ENCODE peak calls at places on chromosomes 7 and 10, in six cellular contexts. One of them, this sample, is unnamed.
A peak's percentile ranks its signal among the peaks of the same experiment; 100 is the strongest.

GRCh38 chr10:110411047-110411410 is 86.7 kb upstream of the DUSP5 start:
- DNase-seq in PC-9: peak; percentile 86
- DNase-seq in astrocyte of the spinal cord: peak; percentile 58
- DNase-seq in cardiac fibroblast: peak; percentile 81
- DNase-seq in pancreas: no peak
- DNase-seq in fibroblast of pulmonary artery: peak; percentile 66
- DNase-seq in this sample: peak; percentile 36

GRCh38 chr7:131011437-131011752 is 277.4 kb upstream of the KLF14 start:
- DNase-seq in PC-9: no peak
- DNase-seq in astrocyte of the spinal cord: no peak
- DNase-seq in cardiac fibroblast: no peak
- DNase-seq in pancreas: peak; percentile 37
- DNase-seq in fibroblast of pulmonary artery: no peak
- DNase-seq in this sample: no peak

GRCh38 chr10:96743988-96744585 is 23.8 kb upstream of the PIK3AP1 start:
- DNase-seq in PC-9: no peak
- DNase-seq in astrocyte of the spinal cord: peak; percentile 18
- DNase-seq in cardiac fibroblast: peak; percentile 13
- DNase-seq in pancreas: no peak
- DNase-seq in fibroblast of pulmonary artery: peak; percentile 21
- DNase-seq in this sample: no peak

GRCh38 chr10:62818426-62819011 is 2.4 kb upstream of the EGR2 start:
- DNase-seq in PC-9: no peak
- DNase-seq in astrocyte of the spinal cord: no peak
- DNase-seq in cardiac fibroblast: peak; percentile 42
- DNase-seq in pancreas: peak; percentile 76
- DNase-seq in fibroblast of pulmonary artery: peak; percentile 26
- DNase-seq in this sample: no peak

GRCh38 chr10:119263966-119264621 is 56.7 kb downstream of the GRK5 start:
- DNase-seq in PC-9: no peak
- DNase-seq in astrocyte of the spinal cord: no peak
- DNase-seq in cardiac fibroblast: peak; percentile 61
- DNase-seq in pancreas: no peak
- DNase-seq in fibroblast of pulmonary artery: peak; percentile 38
- DNase-seq in this sample: no peak

GRCh38 chr10:20105931-20106330 is 289.7 kb downstream of the PLXDC2 start:
- DNase-seq in PC-9: no peak
- DNase-seq in astrocyte of the spinal cord: peak; percentile 67
- DNase-seq in cardiac fibroblast: peak; percentile 46
- DNase-seq in pancreas: no peak
- DNase-seq in fibroblast of pulmonary artery: peak; percentile 43
- DNase-seq in this sample: no peak

GRCh38 chr10:122461367-122461728 is at the start of gene HTRA1:
- DNase-seq in PC-9: peak; percentile 61
- DNase-seq in astrocyte of the spinal cord: peak; percentile 59
- DNase-seq in cardiac fibroblast: peak; percentile 83
- DNase-seq in pancreas: peak; percentile 86
- DNase-seq in fibroblast of pulmonary artery: peak; percentile 70
- DNase-seq in this sample: peak; percentile 69

GRCh38 chr7:128347573-128348147 is 4.0 kb upstream of the RBM28 start:
- DNase-seq in PC-9: peak; percentile 62
- DNase-seq in astrocyte of the spinal cord: peak; percentile 39
- DNase-seq in cardiac fibroblast: peak; percentile 66
- DNase-seq in pancreas: no peak
- DNase-seq in fibroblast of pulmonary artery: peak; percentile 67
- DNase-seq in this sample: peak; percentile 63

GRCh38 chr7:36749282-36749960 is 25.1 kb upstream of the AOAH start:
- DNase-seq in PC-9: no peak
- DNase-seq in astrocyte of the spinal cord: peak; percentile 84
- DNase-seq in cardiac fibroblast: peak; percentile 64
- DNase-seq in pancreas: no peak
- DNase-seq in fibroblast of pulmonary artery: peak; percentile 73
- DNase-seq in this sample: peak; percentile 47

GRCh38 chr7:5755704-5756131 is 25.7 kb downstream of the RNF216 start:
- DNase-seq in PC-9: no peak
- DNase-seq in astrocyte of the spinal cord: peak; percentile 56
- DNase-seq in cardiac fibroblast: peak; percentile 83
- DNase-seq in pancreas: no peak
- DNase-seq in fibroblast of pulmonary artery: peak; percentile 88
- DNase-seq in this sample: peak; percentile 38

GRCh38 chr7:120274482-120274881 is 1.5 kb downstream of the KCND2 start:
- DNase-seq in PC-9: no peak
- DNase-seq in astrocyte of the spinal cord: no peak
- DNase-seq in cardiac fibroblast: no peak
- DNase-seq in pancreas: peak; percentile 42
- DNase-seq in fibroblast of pulmonary artery: no peak
- DNase-seq in this sample: no peak
- H3K4me3 ChIP-seq in PC-9: no peak overlapping the region
- H3K4me3 ChIP-seq in astrocyte of the spinal cord: no peak overlapping the region
- H3K4me3 ChIP-seq in cardiac fibroblast: no peak overlapping the region
- H3K4me3 ChIP-seq in pancreas: no peak overlapping the region
- H3K4me3 ChIP-seq in fibroblast of pulmonary artery: no peak overlapping the region
- H3K4me3 ChIP-seq in this sample: no peak overlapping the region

GRCh38 chr7:138564365-138564764 is 104.3 kb downstream of the TRIM24 start:
- DNase-seq in PC-9: peak; percentile 71
- DNase-seq in astrocyte of the spinal cord: no peak
- DNase-seq in cardiac fibroblast: no peak
- DNase-seq in pancreas: no peak
- DNase-seq in fibroblast of pulmonary artery: no peak
- DNase-seq in this sample: peak; percentile 76

GRCh38 chr7:138559448-138559847 is 99.4 kb downstream of the TRIM24 start:
- DNase-seq in PC-9: no peak
- DNase-seq in astrocyte of the spinal cord: no peak
- DNase-seq in cardiac fibroblast: no peak
- DNase-seq in pancreas: no peak
- DNase-seq in fibroblast of pulmonary artery: no peak
- DNase-seq in this sample: no peak

GRCh38 chr7:138565071-138565450 is 105.0 kb downstream of the TRIM24 start:
- DNase-seq in PC-9: no peak
- DNase-seq in astrocyte of the spinal cord: no peak
- DNase-seq in cardiac fibroblast: no peak
- DNase-seq in pancreas: no peak
- DNase-seq in fibroblast of pulmonary artery: no peak
- DNase-seq in this sample: no peak

GRCh38 chr7:138565451-138566114 is 105.5 kb downstream of the TRIM24 start:
- DNase-seq in PC-9: no peak
- DNase-seq in astrocyte of the spinal cord: peak; percentile 22
- DNase-seq in cardiac fibroblast: peak; percentile 91
- DNase-seq in pancreas: no peak
- DNase-seq in fibroblast of pulmonary artery: peak; percentile 95
- DNase-seq in this sample: peak; percentile 82

GRCh38 chr7:138563808-138564207 is 103.7 kb downstream of the TRIM24 start:
- DNase-seq in PC-9: no peak
- DNase-seq in astrocyte of the spinal cord: no peak
- DNase-seq in cardiac fibroblast: no peak
- DNase-seq in pancreas: no peak
- DNase-seq in fibroblast of pulmonary artery: no peak
- DNase-seq in this sample: no peak
- H3K4me3 ChIP-seq in PC-9: peak overlapping the region; percentile 41
- H3K4me3 ChIP-seq in astrocyte of the spinal cord: no peak overlapping the region
- H3K4me3 ChIP-seq in cardiac fibroblast: no peak overlapping the region
- H3K4me3 ChIP-seq in pancreas: no peak overlapping the region
- H3K4me3 ChIP-seq in fibroblast of pulmonary artery: no peak overlapping the region
- H3K4me3 ChIP-seq in this sample: no peak overlapping the region

GRCh38 chr7:91045626-91046025 is 218.6 kb upstream of the FZD1 start:
- DNase-seq in PC-9: no peak
- DNase-seq in astrocyte of the spinal cord: no peak
- DNase-seq in cardiac fibroblast: peak; percentile 11
- DNase-seq in pancreas: no peak
- DNase-seq in fibroblast of pulmonary artery: no peak
- DNase-seq in this sample: no peak

GRCh38 chr7:91043181-91043580 is 221.1 kb upstream of the FZD1 start:
- DNase-seq in PC-9: no peak
- DNase-seq in astrocyte of the spinal cord: no peak
- DNase-seq in cardiac fibroblast: no peak
- DNase-seq in pancreas: no peak
- DNase-seq in fibroblast of pulmonary artery: peak; percentile 21
- DNase-seq in this sample: no peak

GRCh38 chr7:91046322-91047088 is 217.7 kb upstream of the FZD1 start:
- DNase-seq in PC-9: no peak
- DNase-seq in astrocyte of the spinal cord: peak; percentile 16
- DNase-seq in cardiac fibroblast: peak; percentile 41
- DNase-seq in pancreas: no peak
- DNase-seq in fibroblast of pulmonary artery: peak; percentile 21
- DNase-seq in this sample: no peak

GRCh38 chr7:91041901-91042457 is 222.3 kb upstream of the FZD1 start:
- DNase-seq in PC-9: no peak
- DNase-seq in astrocyte of the spinal cord: no peak
- DNase-seq in cardiac fibroblast: no peak
- DNase-seq in pancreas: no peak
- DNase-seq in fibroblast of pulmonary artery: peak; percentile 17
- DNase-seq in this sample: no peak

DNA sequence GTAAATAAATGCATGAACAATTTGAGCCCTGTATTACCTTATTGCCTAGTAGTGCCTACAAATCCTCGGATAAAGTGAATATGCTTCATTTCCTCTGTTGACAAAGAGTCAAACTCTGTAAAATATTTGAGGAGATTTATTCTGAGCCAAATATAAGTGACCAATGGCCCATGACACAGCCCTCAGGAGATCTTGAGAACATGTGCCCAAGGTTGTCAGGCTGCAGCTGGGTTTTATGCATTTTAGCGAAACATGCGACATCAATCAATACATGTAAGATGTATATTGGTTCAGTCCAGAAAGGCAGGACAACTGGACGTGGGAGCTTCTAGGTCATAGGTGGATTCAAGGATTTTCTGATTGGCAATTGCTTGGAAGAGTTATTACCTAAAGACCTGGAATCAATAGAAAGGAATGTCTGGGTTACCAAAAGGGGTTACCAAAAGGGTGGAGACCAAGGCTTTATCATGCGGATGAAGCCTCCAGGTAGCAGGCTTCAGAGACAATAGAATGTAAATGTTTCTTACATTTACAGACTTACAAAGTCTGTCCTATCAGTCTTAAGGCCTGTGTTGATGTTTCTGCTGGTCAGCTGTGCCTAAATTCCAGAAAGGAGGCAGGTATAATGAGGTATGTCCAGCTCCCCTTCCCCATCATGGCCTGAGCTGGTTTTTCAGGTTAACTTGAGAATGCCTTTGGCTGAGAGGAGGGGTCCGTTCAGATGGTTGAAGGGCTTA is 220.1 kb upstream of the FZD1 start:
- DNase-seq in PC-9: no peak
- DNase-seq in astrocyte of the spinal cord: no peak
- DNase-seq in cardiac fibroblast: no peak
- DNase-seq in pancreas: no peak
- DNase-seq in fibroblast of pulmonary artery: no peak
- DNase-seq in this sample: no peak
- H3K4me3 ChIP-seq in PC-9: no peak overlapping the region
- H3K4me3 ChIP-seq in astrocyte of the spinal cord: no peak overlapping the region
- H3K4me3 ChIP-seq in cardiac fibroblast: no peak overlapping the region
- H3K4me3 ChIP-seq in pancreas: no peak overlapping the region
- H3K4me3 ChIP-seq in fibroblast of pulmonary artery: no peak overlapping the region
- H3K4me3 ChIP-seq in this sample: no peak overlapping the region

GRCh38 chr7:76409537-76409936 is at the start of gene SSC4D:
- DNase-seq in PC-9: peak; percentile 38
- DNase-seq in astrocyte of the spinal cord: no peak
- DNase-seq in cardiac fibroblast: no peak
- DNase-seq in pancreas: no peak
- DNase-seq in fibroblast of pulmonary artery: no peak
- DNase-seq in this sample: no peak
- H3K4me3 ChIP-seq in PC-9: no peak within 1 kb of the TSS
- H3K4me3 ChIP-seq in astrocyte of the spinal cord: no peak within 1 kb of the TSS
- H3K4me3 ChIP-seq in cardiac fibroblast: no peak within 1 kb of the TSS
- H3K4me3 ChIP-seq in pancreas: no peak within 1 kb of the TSS
- H3K4me3 ChIP-seq in fibroblast of pulmonary artery: no peak within 1 kb of the TSS
- H3K4me3 ChIP-seq in this sample: no peak within 1 kb of the TSS

DNA sequence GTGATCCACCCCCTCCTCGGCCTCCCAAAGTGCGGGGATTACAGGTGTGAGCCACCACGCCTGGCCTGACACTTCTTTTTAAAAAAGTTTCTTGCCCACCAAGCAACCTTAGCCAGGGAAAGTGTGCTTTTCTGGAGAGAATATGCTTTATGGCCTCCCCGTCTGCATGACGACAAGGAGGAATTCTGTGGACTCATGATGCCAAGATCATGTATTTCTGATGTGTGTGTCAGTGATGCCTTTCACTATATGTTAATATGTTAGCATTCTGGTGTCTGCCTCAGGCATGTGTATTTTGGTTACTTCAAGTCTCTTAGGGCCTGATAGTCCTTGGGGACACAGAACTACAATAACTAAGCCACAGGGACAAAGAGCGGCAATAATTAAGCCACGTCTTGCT is 2.1 kb downstream of the PDSS1 start:
- DNase-seq in PC-9: no peak
- DNase-seq in astrocyte of the spinal cord: no peak
- DNase-seq in cardiac fibroblast: no peak
- DNase-seq in pancreas: no peak
- DNase-seq in fibroblast of pulmonary artery: no peak
- DNase-seq in this sample: no peak
- H3K4me3 ChIP-seq in PC-9: no peak overlapping the region
- H3K4me3 ChIP-seq in astrocyte of the spinal cord: no peak overlapping the region
- H3K4me3 ChIP-seq in cardiac fibroblast: no peak overlapping the region
- H3K4me3 ChIP-seq in pancreas: no peak overlapping the region
- H3K4me3 ChIP-seq in fibroblast of pulmonary artery: no peak overlapping the region
- H3K4me3 ChIP-seq in this sample: no peak overlapping the region

GRCh38 chr7:56051053-56051338 is 248 bp downstream of the PSPH start:
- DNase-seq in PC-9: no peak
- DNase-seq in astrocyte of the spinal cord: no peak
- DNase-seq in cardiac fibroblast: no peak
- DNase-seq in pancreas: no peak
- DNase-seq in fibroblast of pulmonary artery: no peak
- DNase-seq in this sample: no peak

GRCh38 chr7:56048245-56048644 is 3.0 kb downstream of the PSPH start:
- DNase-seq in PC-9: no peak
- DNase-seq in astrocyte of the spinal cord: no peak
- DNase-seq in cardiac fibroblast: no peak
- DNase-seq in pancreas: no peak
- DNase-seq in fibroblast of pulmonary artery: no peak
- DNase-seq in this sample: no peak

GRCh38 chr7:56053993-56054392 is 2.4 kb downstream of the CCT6A start:
- DNase-seq in PC-9: no peak
- DNase-seq in astrocyte of the spinal cord: no peak
- DNase-seq in cardiac fibroblast: no peak
- DNase-seq in pancreas: no peak
- DNase-seq in fibroblast of pulmonary artery: no peak
- DNase-seq in this sample: no peak

GRCh38 chr7:56053379-56053778 is 1.8 kb downstream of the CCT6A start:
- DNase-seq in PC-9: no peak
- DNase-seq in astrocyte of the spinal cord: no peak
- DNase-seq in cardiac fibroblast: no peak
- DNase-seq in pancreas: no peak
- DNase-seq in fibroblast of pulmonary artery: no peak
- DNase-seq in this sample: no peak

GRCh38 chr7:56051339-56052191 is at the start of the genes CCT6A and PSPH:
- DNase-seq in PC-9: peak; percentile 100
- DNase-seq in astrocyte of the spinal cord: peak; percentile 99
- DNase-seq in cardiac fibroblast: peak; percentile 99
- DNase-seq in pancreas: peak; percentile 98
- DNase-seq in fibroblast of pulmonary artery: peak; percentile 99
- DNase-seq in this sample: peak; percentile 99
- H3K4me3 ChIP-seq in PC-9: peak within 1 kb of the TSS; percentile 97
- H3K4me3 ChIP-seq in astrocyte of the spinal cord: peak within 1 kb of the TSS; percentile 84
- H3K4me3 ChIP-seq in cardiac fibroblast: peak within 1 kb of the TSS; percentile 90
- H3K4me3 ChIP-seq in pancreas: peak within 1 kb of the TSS; percentile 97
- H3K4me3 ChIP-seq in fibroblast of pulmonary artery: peak within 1 kb of the TSS; percentile 93
- H3K4me3 ChIP-seq in this sample: peak within 1 kb of the TSS; percentile 94

DNA sequence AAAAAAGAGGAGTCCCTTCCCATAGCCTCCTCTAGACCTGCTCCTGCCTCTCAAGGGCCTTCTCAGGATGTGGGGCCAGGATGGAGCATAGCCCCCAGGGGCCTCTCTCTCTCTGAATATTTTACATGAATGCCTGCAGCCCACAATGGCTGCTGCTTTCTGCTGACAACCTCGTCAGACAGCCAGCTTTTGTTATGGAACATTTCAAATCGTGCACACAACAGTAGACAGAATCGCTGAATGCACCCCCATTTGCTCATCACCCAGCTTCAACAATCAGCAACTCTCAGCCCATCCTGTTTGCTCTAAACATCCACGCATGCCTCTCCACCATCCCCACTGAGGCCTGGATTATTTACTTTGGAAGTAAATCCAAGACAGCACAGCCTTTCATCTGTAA is 5.4 kb downstream of the PLAC9 start:
- DNase-seq in PC-9: no peak
- DNase-seq in astrocyte of the spinal cord: no peak
- DNase-seq in cardiac fibroblast: no peak
- DNase-seq in pancreas: no peak
- DNase-seq in fibroblast of pulmonary artery: no peak
- DNase-seq in this sample: no peak
- H3K4me3 ChIP-seq in PC-9: no peak overlapping the region
- H3K4me3 ChIP-seq in astrocyte of the spinal cord: no peak overlapping the region
- H3K4me3 ChIP-seq in cardiac fibroblast: no peak overlapping the region
- H3K4me3 ChIP-seq in pancreas: no peak overlapping the region
- H3K4me3 ChIP-seq in fibroblast of pulmonary artery: no peak overlapping the region
- H3K4me3 ChIP-seq in this sample: no peak overlapping the region

This sample was measured in epithelial cell of esophagus.